ENCODE peak calls at places on chromosomes 16 and 17, in six cellular contexts. N is mesendoderm, I is mesenchymal stem cell, S is H9, C is IMR-90, U is H1. M is an unnamed sample.
A peak's percentile ranks its signal among the peaks of the same experiment; 100 is the strongest.

GRCh38 chr17:55588446-55588845 is 77.2 kb upstream of the SMIM36 start:
- DNase-seq in N (no peak), U (no peak), C (peak; percentile 16), I (peak; percentile 17), S (no peak), M (no peak)

GRCh38 chr16:11543676-11544393 is 42.9 kb downstream of the LITAF start:
- DNase-seq in U (no peak), N (no peak), S (no peak), I (no peak), C (no peak), M (no peak)

GRCh38 chr17:4850236-4850635 is 17.1 kb downstream of the MINK1 start:
- DNase-seq in S (no peak), N (no peak), I (no peak), U (no peak), C (no peak), M (no peak)

GRCh38 chr17:27640790-27641189 is 9.8 kb downstream of the LGALS9 start:
- DNase-seq in I (no peak), U (no peak), C (peak; percentile 6), S (no peak), N (no peak), M (no peak)

GRCh38 chr17:40482722-40483121 is 18.7 kb downstream of the TNS4 start:
- DNase-seq in C (no peak), S (no peak), N (no peak), I (no peak), U (no peak), M (no peak)

GRCh38 chr17:72502940-72503341 is 382.1 kb downstream of the SOX9 start:
- DNase-seq in S (no peak), N (no peak), I (peak; percentile 28), U (no peak), C (peak; percentile 24), M (no peak)

GRCh38 chr17:38628441-38628840 is 22.7 kb upstream of the SRCIN1 start:
- DNase-seq in U (no peak), S (peak; percentile 84), N (peak; percentile 79), C (peak; percentile 6), I (peak; percentile 16), M (no peak)

GRCh38 chr17:27530791-27531391 is 74.6 kb downstream of the KSR1 start:
- DNase-seq in N (no peak), C (peak; percentile 64), I (peak; percentile 88), S (no peak), U (no peak), M (no peak)

GRCh38 chr16:66041907-66042306 is 324.6 kb upstream of the CDH5 start:
- DNase-seq in U (no peak), N (no peak), I (no peak), S (no peak), C (no peak), M (no peak)

GRCh38 chr16:31064882-31065461 is 9.1 kb downstream of the ZNF668 start:
- DNase-seq in N (no peak), U (no peak), C (peak; percentile 97), I (peak; percentile 93), S (no peak), M (no peak)

GRCh38 chr17:17900615-17901520 is 64.1 kb upstream of the SREBF1 start:
- DNase-seq in I (peak; percentile 87), S (no peak), U (no peak), C (peak; percentile 94), N (peak; percentile 30), M (no peak)

GRCh38 chr17:57262557-57262956 is 6.2 kb downstream of the MSI2 start:
- DNase-seq in N (no peak), U (no peak), C (no peak), S (no peak), I (no peak), M (no peak)
- H3K27ac ChIP-seq in N (no peak overlapping the region), U (no peak overlapping the region), C (no peak overlapping the region), S (no peak overlapping the region), I (no peak overlapping the region), M (no peak overlapping the region)

GRCh38 chr16:57462209-57462977 is at the start of gene POLR2C:
- DNase-seq in I (peak; percentile 88), U (peak; percentile 60), S (peak; percentile 85), C (peak; percentile 81), N (peak; percentile 89), M (peak; percentile 83)
- H3K18ac ChIP-seq in I (peak within 1 kb of the TSS; percentile 68), U (no peak within 1 kb of the TSS), S (no peak within 1 kb of the TSS), C (peak within 1 kb of the TSS; percentile 82), N (peak within 1 kb of the TSS; percentile 70), M (peak within 1 kb of the TSS; percentile 90)

DNA sequence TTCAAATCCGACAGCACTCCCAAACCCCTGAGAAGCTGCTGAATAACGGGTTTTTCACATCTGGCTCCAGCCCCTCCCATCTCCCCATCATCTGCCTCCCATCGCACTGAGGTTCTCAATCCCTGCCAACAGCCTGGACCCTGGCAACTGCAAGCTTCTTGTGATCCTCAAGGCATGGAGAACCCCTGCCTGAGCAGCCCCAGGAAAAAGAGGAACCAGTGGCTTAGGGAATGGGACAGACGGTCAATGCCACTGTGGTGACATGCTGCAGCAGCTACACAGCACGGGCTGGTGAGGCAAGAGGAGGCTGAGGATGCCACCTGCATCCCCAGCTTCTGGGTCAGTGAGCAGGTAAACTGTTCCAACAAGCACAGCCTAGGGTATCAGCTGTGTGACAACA is 3.3 kb upstream of the MBTPS1 start:
- DNase-seq in I (no peak), U (no peak), S (no peak), C (no peak), N (no peak), M (no peak)
- H2BK15ac ChIP-seq in I (no peak overlapping the region), U (no peak overlapping the region), S (no peak overlapping the region), C (no peak overlapping the region), N (no peak overlapping the region), M (no peak overlapping the region)

GRCh38 chr17:962650-963049 is 16.9 kb downstream of the NXN start:
- DNase-seq in C (no peak), U (no peak), N (no peak), S (peak; percentile 85), I (peak; percentile 50), M (no peak)
- H3K27ac ChIP-seq in C (no peak overlapping the region), U (peak overlapping the region; percentile 2), N (peak overlapping the region; percentile 11), S (peak overlapping the region; percentile 1), I (no peak overlapping the region), M (peak overlapping the region; percentile 88)

DNA sequence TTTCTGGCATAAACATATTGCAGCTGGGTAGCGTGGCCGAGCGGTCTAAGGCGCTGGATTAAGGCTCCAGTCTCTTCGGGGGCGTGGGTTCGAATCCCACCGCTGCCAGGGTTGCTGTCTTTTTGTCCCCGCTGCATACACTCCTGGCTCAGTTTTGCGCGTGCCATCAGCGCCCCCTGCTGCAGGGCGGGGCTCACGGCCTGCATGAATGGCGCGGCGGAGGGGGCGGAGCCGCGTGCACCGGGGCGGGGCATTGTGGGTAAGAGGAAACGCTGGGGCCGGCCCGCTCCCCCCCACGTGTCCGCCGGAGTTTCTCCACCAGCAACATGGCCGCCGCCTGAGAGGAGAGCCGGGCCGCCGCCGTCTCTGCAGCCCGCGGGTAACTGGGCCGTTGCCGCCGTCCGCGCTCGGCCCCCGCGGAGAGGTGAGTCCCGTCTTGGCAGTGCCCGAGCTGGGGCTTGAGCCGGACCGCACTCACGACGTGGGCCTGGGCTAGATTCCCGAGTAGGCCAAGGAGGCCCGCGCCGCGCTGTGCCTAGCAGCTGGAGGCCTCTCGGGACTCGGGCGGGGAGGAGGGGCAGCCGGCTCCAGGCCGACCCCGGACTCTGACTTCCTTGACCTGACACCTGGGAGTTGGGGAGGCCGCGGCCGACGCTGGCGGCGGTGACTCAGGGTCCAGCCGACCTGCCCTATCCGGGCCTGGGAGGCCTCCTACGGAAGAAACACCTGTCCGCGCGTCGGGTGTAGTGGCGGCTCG is at the start of gene POLR3E:
- DNase-seq in C (peak; percentile 95), S (peak; percentile 98), N (peak; percentile 98), I (peak; percentile 97), U (peak; percentile 96), M (peak; percentile 100)
- H3K18ac ChIP-seq in C (no peak within 1 kb of the TSS), S (peak within 1 kb of the TSS; percentile 65), N (peak within 1 kb of the TSS; percentile 9), I (peak within 1 kb of the TSS; percentile 82), U (peak within 1 kb of the TSS; percentile 96), M (peak within 1 kb of the TSS; percentile 94)

DNA sequence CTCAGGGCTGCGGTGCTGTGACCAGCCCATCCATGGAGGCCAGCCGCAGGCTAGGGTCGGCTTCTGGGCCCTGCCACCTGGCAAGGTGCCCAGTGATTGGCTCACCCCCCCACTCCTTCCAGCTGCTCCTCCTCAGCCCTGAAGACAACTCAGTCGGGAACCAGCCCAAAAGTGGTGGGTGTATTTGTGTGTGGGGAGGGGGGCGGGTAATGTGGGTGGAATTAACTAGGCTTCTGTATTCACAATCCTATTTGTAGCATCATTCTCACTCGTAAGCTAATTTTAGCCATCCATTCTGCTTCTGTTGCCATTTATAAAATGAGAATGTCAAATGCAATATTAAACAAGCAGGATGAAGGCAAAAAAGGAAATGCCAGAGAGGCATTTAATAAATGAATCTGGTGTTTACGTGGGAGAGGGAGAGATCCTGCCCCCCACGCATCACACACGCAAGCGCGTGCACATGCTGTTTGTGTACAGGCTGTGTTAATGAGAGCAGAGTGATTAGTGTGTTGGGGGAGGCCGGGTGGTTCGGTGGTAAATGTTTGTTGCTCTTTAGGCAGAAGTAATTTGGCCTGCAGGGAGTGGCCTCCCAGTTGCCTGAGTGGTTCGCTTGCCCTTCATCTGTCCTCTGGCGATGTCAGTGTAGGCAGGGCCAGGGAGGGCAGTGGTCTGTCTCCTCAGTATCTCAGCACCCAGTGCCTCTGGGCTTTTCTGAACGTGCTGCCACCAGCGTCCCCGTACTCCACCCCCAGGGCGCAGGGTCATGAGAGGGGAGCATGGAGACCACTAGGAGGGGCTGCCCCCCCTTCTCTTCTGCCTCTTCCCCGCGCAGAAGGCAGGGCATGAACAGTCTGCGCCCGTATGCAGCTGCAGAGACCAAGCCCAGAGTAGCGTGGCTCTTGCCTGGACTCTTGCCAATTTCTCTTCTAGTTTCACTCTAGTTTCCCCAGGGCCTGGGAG is 140.0 kb downstream of the CCDC182 start:
- DNase-seq in C (peak; percentile 55), S (no peak), N (no peak), I (peak; percentile 64), U (no peak), M (no peak)
- H2BK15ac ChIP-seq in C (peak overlapping the region; percentile 16), S (no peak overlapping the region), N (no peak overlapping the region), I (no peak overlapping the region), U (no peak overlapping the region), M (no peak overlapping the region)

GRCh38 chr16:85612191-85612800 is 826 bp upstream of the GSE1 start:
- DNase-seq in N (no peak), C (peak; percentile 85), S (peak; percentile 67), I (peak; percentile 94), U (no peak), M (peak; percentile 31)
- H3K27ac ChIP-seq in N (peak overlapping the region; percentile 58), C (peak overlapping the region; percentile 87), S (no peak overlapping the region), I (peak overlapping the region; percentile 59), U (no peak overlapping the region), M (no peak overlapping the region)

GRCh38 chr16:23556881-23557778 is at the start of the genes EARS2 and UBFD1:
- DNase-seq in N (peak; percentile 99), S (peak; percentile 99), I (peak; percentile 99), C (peak; percentile 98), U (peak; percentile 96), M (peak; percentile 99)
- H3K18ac ChIP-seq in N (peak within 1 kb of the TSS; percentile 88), S (peak within 1 kb of the TSS; percentile 95), I (peak within 1 kb of the TSS; percentile 75), C (peak within 1 kb of the TSS; percentile 11), U (peak within 1 kb of the TSS; percentile 66), M (peak within 1 kb of the TSS; percentile 92)

GRCh38 chr16:27636453-27637200 is 86.7 kb downstream of the KATNIP start:
- DNase-seq in N (no peak), U (no peak), S (no peak), I (no peak), C (no peak), M (no peak)
- H2BK15ac ChIP-seq in N (no peak overlapping the region), U (no peak overlapping the region), S (no peak overlapping the region), I (no peak overlapping the region), C (no peak overlapping the region), M (no peak overlapping the region)

GRCh38 chr16:15439102-15439501 is 4.7 kb downstream of the BMERB1 start:
- DNase-seq in U (no peak), N (no peak), S (no peak), I (no peak), C (no peak), M (no peak)
- H3K27ac ChIP-seq in U (no peak overlapping the region), N (no peak overlapping the region), S (no peak overlapping the region), I (no peak overlapping the region), C (no peak overlapping the region), M (no peak overlapping the region)

M was measured in neuronal stem cell.